ENCODE peak calls at places on chromosome 12, in six cellular contexts. E is neural progenitor cell, K is GM20000, B is GM13976, X is CMK, U is GM23338. Z is an unnamed sample.

GRCh38 chr12:123046431-123046830 is 66.0 kb downstream of the ARL6IP4 start:
- DNase-seq in E (no peak), K (no peak), B (no peak), X (no peak), U (no peak), Z (no peak)

GRCh38 chr12:22333751-22334695 is 484 bp downstream of the ST8SIA1 start:
- DNase-seq in E (peak), K (peak), B (peak), X (no peak), U (peak), Z (peak)

GRCh38 chr12:96130396-96131059 is 63.6 kb upstream of the ELK3 start:
- DNase-seq in E (no peak), K (no peak), B (no peak), X (no peak), U (peak), Z (no peak)

GRCh38 chr12:111783046-111783445 is 16.3 kb downstream of the ALDH2 start:
- DNase-seq in E (no peak), K (no peak), B (no peak), X (no peak), U (no peak), Z (no peak)

GRCh38 chr12:38905480-38906351 is at the start of gene CPNE8:
- DNase-seq in E (peak), K (peak), B (peak), X (peak), U (peak), Z (peak)

GRCh38 chr12:1380171-1380974 is 214.0 kb downstream of the FBXL14 start:
- DNase-seq in E (peak), K (no peak), B (no peak), X (no peak), U (no peak), Z (no peak)

GRCh38 chr12:70236990-70237389 is 6.2 kb upstream of the CNOT2 start:
- DNase-seq in E (peak), K (no peak), B (no peak), X (no peak), U (peak), Z (no peak)

GRCh38 chr12:72540811-72541210 is 268.6 kb downstream of the TRHDE start:
- DNase-seq in E (no peak), K (no peak), B (no peak), X (no peak), U (no peak), Z (no peak)

GRCh38 chr12:115771601-115772000 is 505.9 kb downstream of the MED13L start:
- DNase-seq in E (no peak), K (no peak), B (no peak), X (no peak), U (no peak), Z (no peak)

GRCh38 chr12:108196921-108197320 is 67.8 kb downstream of the WSCD2 start:
- DNase-seq in E (no peak), K (no peak), B (no peak), X (no peak), U (no peak), Z (no peak)

GRCh38 chr12:50686976-50687375 is 76.9 kb upstream of the ATF1 start:
- DNase-seq in E (no peak), K (no peak), B (no peak), X (no peak), U (no peak), Z (no peak)

GRCh38 chr12:106284294-106285105 is 18.0 kb upstream of the TCP11L2 start:
- DNase-seq in E (no peak), K (no peak), B (no peak), X (no peak), U (no peak), Z (no peak)

GRCh38 chr12:50732591-50732990 is 31.3 kb upstream of the ATF1 start:
- DNase-seq in E (no peak), K (no peak), B (no peak), X (no peak), U (no peak), Z (no peak)

GRCh38 chr12:128266559-128267245 is at the start of gene TMEM132C:
- DNase-seq in E (peak), K (no peak), B (peak), X (no peak), U (peak), Z (no peak)

GRCh38 chr12:100858658-100859057 is 64.1 kb downstream of the ANO4 start:
- DNase-seq in E (no peak), K (no peak), B (no peak), X (no peak), U (no peak), Z (no peak)

GRCh38 chr12:50842637-50843493 is at the start of gene TMPRSS12:
- DNase-seq in E (peak), K (no peak), B (no peak), X (no peak), U (peak), Z (no peak)

Z was measured in GM10248.